ENCODE peak calls at places on chromosomes 7 and 10, in six cellular contexts. R is GM23248, V is Karpas-422, B is PC-3, X is SK-N-SH, S is MM.1S. D is an unnamed sample.

GRCh38 chr7:133815677-133816210 is 311.4 kb upstream of the LRGUK start:
- DNase-seq in R (no peak), V (no peak), B (peak; percentile 38), X (no peak), S (no peak), D (no peak)

GRCh38 chr7:85104432-85105205 is 82.2 kb downstream of the SEMA3D start:
- DNase-seq in R (peak; percentile 65), V (no peak), B (peak; percentile 80), X (no peak), S (no peak), D (peak; percentile 6)

GRCh38 chr7:68244411-68244810 is 1247.8 kb downstream of the TYW1 start:
- DNase-seq in R (no peak), V (peak; percentile 2), B (no peak), X (no peak), S (no peak), D (no peak)

GRCh38 chr7:74217455-74218342 is 7.9 kb downstream of the LAT2 start:
- DNase-seq in R (peak; percentile 12), V (peak; percentile 43), B (no peak), X (no peak), S (no peak), D (no peak)

GRCh38 chr7:114988755-114989154 is 66.9 kb downstream of the MDFIC start:
- DNase-seq in R (peak; percentile 71), V (no peak), B (peak; percentile 76), X (no peak), S (no peak), D (no peak)

GRCh38 chr7:113608786-113609185 is 310.0 kb downstream of the PPP1R3A start:
- DNase-seq in R (peak; percentile 0), V (no peak), B (no peak), X (no peak), S (no peak), D (no peak)

GRCh38 chr10:68955414-68955785 is 570 bp upstream of the DDX21 start:
- DNase-seq in R (peak; percentile 66), V (peak; percentile 79), B (no peak), X (no peak), S (no peak), D (no peak)

GRCh38 chr7:65251851-65252620 is 121.6 kb upstream of the ZNF92 start:
- DNase-seq in R (peak; percentile 48), V (no peak), B (peak; percentile 60), X (peak; percentile 98), S (no peak), D (peak; percentile 71)

GRCh38 chr10:22599636-22600228 is 114.6 kb downstream of the PIP4K2A start:
- DNase-seq in R (no peak), V (no peak), B (no peak), X (no peak), S (no peak), D (no peak)

GRCh38 chr7:73842248-73842895 is at the start of gene METTL27:
- DNase-seq in R (peak; percentile 98), V (peak; percentile 95), B (peak; percentile 91), X (peak; percentile 100), S (peak; percentile 94), D (peak; percentile 88)

GRCh38 chr7:145909956-145910611 is 206.5 kb upstream of the CNTNAP2 start:
- DNase-seq in R (no peak), V (peak; percentile 52), B (peak; percentile 20), X (no peak), S (no peak), D (no peak)

GRCh38 chr7:87007063-87007462 is 52.4 kb downstream of the ELAPOR2 start:
- DNase-seq in R (no peak), V (no peak), B (no peak), X (no peak), S (no peak), D (no peak)

GRCh38 chr10:31395695-31396094 is 76.7 kb downstream of the ZEB1 start:
- DNase-seq in R (peak; percentile 53), V (no peak), B (no peak), X (no peak), S (no peak), D (no peak)

GRCh38 chr7:67738-68395 is 124.5 kb upstream of the FAM20C start:
- DNase-seq in R (no peak), V (no peak), B (peak; percentile 72), X (no peak), S (no peak), D (no peak)

GRCh38 chr7:55964802-55965470 is 551 bp downstream of the NIPSNAP2 start:
- DNase-seq in R (peak; percentile 75), V (peak; percentile 79), B (peak; percentile 36), X (peak; percentile 93), S (peak; percentile 69), D (peak; percentile 13)

GRCh38 chr7:154789404-154789803 is 213.5 kb downstream of the PAXIP1 start:
- DNase-seq in R (no peak), V (peak; percentile 69), B (peak; percentile 19), X (peak; percentile 75), S (no peak), D (peak; percentile 8)

GRCh38 chr7:101591504-101591903 is 37.6 kb downstream of the MYL10 start:
- DNase-seq in R (no peak), V (no peak), B (no peak), X (no peak), S (no peak), D (no peak)

GRCh38 chr7:92115821-92116220 is 18.5 kb downstream of the CYP51A1 start:
- DNase-seq in R (no peak), V (no peak), B (no peak), X (no peak), S (no peak), D (no peak)

GRCh38 chr7:135242096-135242684 is 8.6 kb downstream of the STRA8 start:
- DNase-seq in R (no peak), V (no peak), B (no peak), X (no peak), S (no peak), D (no peak)

GRCh38 chr7:94064541-94065191 is 60.5 kb upstream of the BET1 start:
- DNase-seq in R (peak; percentile 35), V (no peak), B (peak; percentile 3), X (peak; percentile 22), S (no peak), D (no peak)

GRCh38 chr10:95513008-95513589 is 48.1 kb downstream of the SORBS1 start:
- DNase-seq in R (no peak), V (no peak), B (no peak), X (no peak), S (no peak), D (no peak)

GRCh38 chr10:102300289-102300843 is 55.0 kb downstream of the GBF1 start:
- DNase-seq in R (peak; percentile 79), V (no peak), B (peak; percentile 18), X (no peak), S (peak; percentile 30), D (no peak)

GRCh38 chr7:133854739-133855138 is 272.4 kb upstream of the LRGUK start:
- DNase-seq in R (peak; percentile 68), V (peak; percentile 76), B (peak; percentile 69), X (peak; percentile 68), S (peak; percentile 38), D (peak; percentile 8)

GRCh38 chr10:122551450-122551849 is 9.1 kb upstream of the DMBT1 start:
- DNase-seq in R (no peak), V (peak; percentile 65), B (no peak), X (no peak), S (no peak), D (no peak)

DNA sequence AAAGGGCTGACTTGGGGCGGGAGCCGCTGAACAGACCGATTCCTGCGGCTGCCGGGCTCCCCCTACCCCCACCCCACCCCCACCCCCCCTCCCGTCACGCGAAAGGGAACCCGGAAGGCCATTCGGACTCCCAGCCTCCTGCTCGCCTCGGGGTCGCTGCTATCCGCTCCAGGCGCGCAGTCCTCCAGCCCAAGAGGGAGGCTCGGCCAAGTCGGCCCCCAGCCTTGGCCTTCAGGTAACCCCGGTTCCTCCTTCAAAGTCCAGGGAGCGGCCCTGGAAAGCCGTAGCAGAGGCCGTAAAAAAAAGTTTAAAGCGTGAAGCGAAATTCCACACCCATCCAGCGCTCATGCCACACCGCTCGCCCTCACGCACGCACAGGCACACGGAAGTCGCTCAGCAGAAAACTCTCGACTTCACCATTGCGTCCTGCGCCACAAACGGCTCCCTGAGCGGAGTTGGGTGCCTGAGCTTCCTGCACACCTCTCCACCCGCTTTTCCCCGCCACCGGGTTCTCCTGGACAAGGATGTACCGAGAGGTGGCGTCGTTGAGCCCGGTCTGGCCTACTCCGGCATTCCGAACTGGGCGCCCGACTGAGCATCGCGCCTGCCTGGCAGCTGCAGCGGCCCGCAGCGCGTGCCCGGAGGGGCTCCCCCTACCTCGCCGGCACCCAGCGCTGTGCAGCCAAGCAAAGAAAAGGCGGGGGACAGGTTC is 1.4 kb downstream of the SORCS3 start:
- DNase-seq in R (peak; percentile 67), V (no peak), B (no peak), X (peak; percentile 88), S (no peak), D (no peak)
- H3K9ac ChIP-seq in R (no peak overlapping the region), V (no peak overlapping the region), B (no peak overlapping the region), X (no peak overlapping the region), S (no peak overlapping the region), D (no peak overlapping the region)

GRCh38 chr7:131898418-131898817 is 342.0 kb upstream of the PODXL start:
- DNase-seq in R (peak; percentile 66), V (no peak), B (peak; percentile 15), X (no peak), S (no peak), D (no peak)
- H3K9me2 ChIP-seq in R (no peaks in the 10 kb centered on the region), V (no peaks in the 10 kb centered on the region), B (no peaks in the 10 kb centered on the region), X (no peaks in the 10 kb centered on the region), S (no peaks in the 10 kb centered on the region), D (no peaks in the 10 kb centered on the region)

DNA sequence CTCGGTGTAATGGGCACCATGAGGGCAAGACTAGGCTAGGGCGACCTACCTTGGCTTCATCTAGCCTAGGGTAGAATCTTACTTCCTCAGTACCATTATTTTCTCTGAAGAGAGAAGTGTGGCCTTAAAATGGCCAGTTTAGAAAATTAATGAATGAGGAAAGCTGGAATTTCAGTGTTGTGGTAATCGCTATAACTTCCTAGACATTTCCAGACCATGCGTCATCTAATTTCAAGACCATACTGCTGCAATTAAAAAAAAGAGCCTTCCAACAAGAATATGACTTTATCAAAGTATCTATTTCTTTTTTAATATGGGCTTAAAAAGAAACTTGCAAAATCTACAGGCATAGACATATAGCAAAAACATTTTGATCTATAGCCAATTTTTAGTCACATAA is 68.5 kb downstream of the CPVL start:
- DNase-seq in R (peak; percentile 64), V (no peak), B (no peak), X (no peak), S (no peak), D (no peak)
- H3K9ac ChIP-seq in R (no peak overlapping the region), V (no peak overlapping the region), B (no peak overlapping the region), X (no peak overlapping the region), S (no peak overlapping the region), D (no peak overlapping the region)

GRCh38 chr7:54712777-54713176 is 46.2 kb downstream of the SEC61G start:
- DNase-seq in R (no peak), V (no peak), B (no peak), X (no peak), S (no peak), D (no peak)
- H3K9me2 ChIP-seq in R (no peaks in the 10 kb centered on the region), V (no peaks in the 10 kb centered on the region), B (no peaks in the 10 kb centered on the region), X (no peaks in the 10 kb centered on the region), S (no peaks in the 10 kb centered on the region), D (no peaks in the 10 kb centered on the region)

GRCh38 chr10:119272736-119273135 is 65.4 kb downstream of the GRK5 start:
- DNase-seq in R (no peak), V (no peak), B (no peak), X (no peak), S (no peak), D (no peak)

GRCh38 chr10:119268871-119269506 is 61.6 kb downstream of the GRK5 start:
- DNase-seq in R (no peak), V (peak; percentile 81), B (no peak), X (no peak), S (peak; percentile 31), D (no peak)

GRCh38 chr10:119269737-119270136 is 62.4 kb downstream of the GRK5 start:
- DNase-seq in R (no peak), V (no peak), B (no peak), X (no peak), S (no peak), D (no peak)

GRCh38 chr10:119273413-119273812 is 66.0 kb downstream of the GRK5 start:
- DNase-seq in R (no peak), V (peak; percentile 56), B (no peak), X (no peak), S (no peak), D (no peak)

GRCh38 chr10:119270893-119271361 is 63.6 kb downstream of the GRK5 start:
- DNase-seq in R (no peak), V (no peak), B (peak; percentile 50), X (no peak), S (peak; percentile 56), D (peak; percentile 41)
- H3K9ac ChIP-seq in R (no peak overlapping the region), V (no peak overlapping the region), B (peak overlapping the region; percentile 39), X (no peak overlapping the region), S (no peak overlapping the region), D (peak overlapping the region; percentile 56)

D was measured in HCT116.